ENCODE peak calls at places on chromosomes 3 and 15, in nine cellular contexts. R, G, E, C, F, Z, J, Y and A are unnamed samples.

GRCh38 chr15:63945838-63946298 is 100.4 kb downstream of the DAPK2 start:
- DNase-seq in R (peak), G (no peak), Z (no peak), C (no peak), E (no peak), Y (no peak), F (no peak), J (no peak), A (no peak)

GRCh38 chr3:38003371-38003816 is 12.8 kb downstream of the VILL start:
- DNase-seq in C (no peak), Z (peak), R (peak), G (peak), Y (peak), J (peak), E (peak), F (peak), A (no peak)

GRCh38 chr3:195247863-195248189 is 23.1 kb downstream of the XXYLT1 start:
- DNase-seq in J (peak), E (peak), G (no peak), C (no peak), R (no peak), F (no peak), Y (no peak), Z (no peak), A (no peak)

GRCh38 chr15:50051811-50052419 is 67.1 kb downstream of the ATP8B4 start:
- DNase-seq in J (peak), C (peak), E (peak), Z (no peak), Y (no peak), R (peak), F (no peak), G (peak), A (no peak)

GRCh38 chr3:127732303-127732702 is 59.6 kb downstream of the ABTB1 start:
- DNase-seq in Z (no peak), C (no peak), F (no peak), J (no peak), G (no peak), E (no peak), Y (no peak), R (peak), A (no peak)

GRCh38 chr3:82085811-82086475 is 324.5 kb upstream of the GBE1 start:
- DNase-seq in R (no peak), E (no peak), C (no peak), Y (no peak), Z (no peak), F (no peak), J (no peak), G (no peak), A (no peak)

GRCh38 chr3:139124197-139124596 is 79.5 kb upstream of the PRR23C start:
- DNase-seq in C (no peak), Y (no peak), E (no peak), J (no peak), Z (no peak), F (no peak), G (no peak), R (no peak), A (no peak)

GRCh38 chr15:94467034-94467433 is 235.7 kb downstream of the MCTP2 start:
- DNase-seq in E (no peak), Z (no peak), C (no peak), J (no peak), Y (no peak), R (no peak), F (no peak), G (no peak), A (no peak)

GRCh38 chr3:4362523-4362922 is 59.4 kb downstream of the SETMAR start:
- DNase-seq in F (no peak), Y (no peak), Z (no peak), G (no peak), C (no peak), J (no peak), E (no peak), R (no peak), A (no peak)

DNA sequence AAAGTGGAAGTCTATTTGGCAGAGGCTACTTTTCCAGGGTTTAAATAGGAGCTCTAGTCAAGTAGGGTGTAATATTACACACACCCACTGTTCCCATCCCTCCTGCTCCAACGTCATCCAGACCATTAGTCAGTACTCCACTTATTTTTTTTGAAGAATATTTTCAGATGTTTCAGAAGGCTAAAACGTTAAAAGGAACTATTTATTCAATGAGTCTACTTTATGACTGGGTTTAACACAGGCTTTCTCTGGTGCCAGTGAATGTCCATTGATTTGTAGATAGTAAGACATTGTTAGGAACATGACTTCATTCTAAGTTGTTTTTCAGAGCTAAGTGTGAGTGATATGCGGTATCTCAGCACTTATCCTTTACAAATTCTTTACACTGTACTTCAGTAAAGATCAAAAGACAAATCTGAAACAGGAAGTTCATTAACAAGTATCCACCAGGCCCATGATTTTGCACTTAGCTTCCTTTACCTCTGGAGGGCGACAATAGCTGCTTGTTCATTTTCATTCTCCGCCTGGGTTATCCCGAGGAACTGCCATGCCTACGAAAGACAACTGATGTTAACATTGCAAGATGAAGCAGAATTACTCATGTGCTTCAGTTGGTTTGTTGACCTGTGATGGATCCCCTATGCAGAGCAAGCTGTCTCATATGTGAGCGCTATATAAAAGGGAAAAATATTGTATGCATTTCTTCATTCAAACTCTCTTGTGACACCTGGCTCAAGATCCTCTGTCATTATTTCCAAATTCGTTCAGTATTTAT is 158.7 kb downstream of the USP13 start:
- DNase-seq in R (peak), C (peak), E (peak), Y (peak), G (peak), Z (peak), J (no peak), F (no peak), A (no peak)
- TF ChIP-seq CTCF in R (peak), C (peak), E (peak), Y (peak), G (peak), Z (peak), J (peak), F (no peak), A (peak)

GRCh38 chr3:51995346-51996156 is at the start of gene RPL29:
- DNase-seq in C (peak), R (peak), Y (peak), G (peak), J (peak), E (peak), Z (peak), F (peak), A (peak)
- TF ChIP-seq CTCF in C (no peak), R (peak), Y (no peak), G (peak), J (no peak), E (peak), Z (no peak), F (no peak), A (peak)

GRCh38 chr3:53833053-53833645 is 13.1 kb downstream of the CHDH start:
- DNase-seq in Z (no peak), J (no peak), E (no peak), F (no peak), Y (no peak), R (no peak), C (no peak), G (no peak), A (no peak)
- TF ChIP-seq CTCF in Z (no peak), J (no peak), E (no peak), F (no peak), Y (no peak), R (no peak), C (no peak), G (no peak), A (no peak)

DNA sequence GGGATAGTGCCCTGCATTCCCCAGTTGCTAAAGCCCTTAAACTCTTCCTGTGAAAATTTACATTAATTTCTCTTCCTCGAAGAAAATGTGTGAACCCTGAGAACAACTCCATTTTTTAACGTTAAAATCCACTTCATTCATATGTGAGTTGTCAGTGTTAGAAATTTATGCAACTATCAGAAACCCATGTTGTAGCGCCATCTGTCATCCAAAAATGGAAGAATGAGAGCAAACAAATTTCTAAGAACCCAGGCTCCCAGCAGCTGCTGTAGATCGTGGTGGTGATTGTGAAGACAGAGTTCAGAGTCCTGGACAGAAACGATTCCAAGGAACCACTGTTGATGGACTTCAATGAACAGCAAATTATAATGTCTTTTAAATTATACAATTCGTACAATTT is 179.7 kb upstream of the NDN start:
- DNase-seq in Y (no peak), G (no peak), E (no peak), F (no peak), Z (no peak), R (no peak), C (no peak), J (no peak), A (no peak)
- TF ChIP-seq CTCF in Y (peak), G (peak), E (no peak), F (no peak), Z (no peak), R (peak), C (peak), J (no peak), A (peak)

DNA sequence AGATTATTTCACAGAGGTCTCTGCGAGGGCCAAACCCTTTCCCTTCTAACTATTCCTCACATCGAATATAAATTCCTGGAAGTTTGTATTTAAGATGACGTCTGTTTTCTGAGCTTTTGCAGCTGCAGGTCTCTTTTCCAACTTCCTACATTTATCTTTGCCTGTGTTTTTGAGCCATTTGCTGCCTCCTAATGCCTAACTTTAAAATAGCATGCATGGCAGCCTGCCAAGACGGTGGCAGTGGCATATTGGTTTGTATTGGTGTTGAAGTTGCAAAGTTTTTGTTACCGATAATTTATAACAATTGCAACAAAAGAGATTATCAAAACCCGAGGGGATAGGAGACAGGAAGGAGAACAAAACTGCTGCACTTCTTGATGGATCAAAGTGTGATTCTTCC is 187.1 kb upstream of the DNAJC19 start:
- DNase-seq in F (peak), E (peak), Y (no peak), G (peak), J (peak), C (peak), R (peak), Z (no peak), A (peak)
- TF ChIP-seq CTCF in F (no peak), E (peak), Y (peak), G (peak), J (peak), C (peak), R (peak), Z (peak), A (peak)

GRCh38 chr15:91258436-91258779 is 158.4 kb downstream of the SV2B start:
- DNase-seq in Z (no peak), J (no peak), G (no peak), Y (no peak), E (no peak), F (no peak), C (no peak), R (peak), A (no peak)
- TF ChIP-seq CTCF in Z (no peak), J (no peak), G (no peak), Y (peak), E (no peak), F (no peak), C (no peak), R (peak), A (no peak)

GRCh38 chr3:48240000-48240710 is 749 bp upstream of the ZNF589 start:
- DNase-seq in E (peak), R (peak), G (peak), C (no peak), J (no peak), F (no peak), Z (no peak), Y (no peak), A (no peak)

GRCh38 chr3:48244462-48244861 is 3.6 kb downstream of the ZNF589 start:
- DNase-seq in E (no peak), Y (no peak), F (no peak), C (no peak), Z (no peak), J (no peak), G (no peak), R (no peak), A (no peak)

GRCh38 chr3:48243886-48244285 is 3.0 kb downstream of the ZNF589 start:
- DNase-seq in J (no peak), R (no peak), F (no peak), C (no peak), Z (no peak), E (no peak), Y (no peak), G (no peak), A (no peak)

GRCh38 chr3:48238506-48239085 is 2.3 kb upstream of the ZNF589 start:
- DNase-seq in C (no peak), Z (no peak), G (no peak), Y (no peak), F (no peak), R (no peak), J (no peak), E (no peak), A (no peak)

GRCh38 chr3:48240711-48241491 is at the start of gene ZNF589:
- DNase-seq in Y (peak), E (peak), R (peak), C (peak), Z (peak), J (peak), F (peak), G (peak), A (peak)
- TF ChIP-seq CTCF in Y (peak), E (no peak), R (no peak), C (peak), Z (peak), J (no peak), F (peak), G (no peak), A (peak)

GRCh38 chr15:53512029-53512428 is 247.4 kb downstream of the WDR72 start:
- DNase-seq in F (no peak), R (no peak), Y (no peak), G (no peak), J (no peak), E (no peak), Z (no peak), C (no peak), A (no peak)
- TF ChIP-seq CTCF in F (no peak), R (peak), Y (peak), G (peak), J (no peak), E (no peak), Z (peak), C (no peak), A (no peak)